ENCODE peak calls at places on chromosomes 16 and 17, in seven cellular contexts. One of them, this sample, is unnamed.

GRCh38 chr17:61091096-61091495 is 308.5 kb upstream of the TBX2 start:
- DNase-seq in A549: no peak
- DNase-seq in heart left ventricle: no peak
- DNase-seq in esophagus muscularis mucosa: no peak
- DNase-seq in HL-60: no peak
- DNase-seq in dorsolateral prefrontal cortex: no peak
- DNase-seq in pancreas: no peak
- DNase-seq in this sample: no peak

GRCh38 chr17:44436336-44436735 is 46.9 kb upstream of the ITGA2B start:
- DNase-seq in A549: no peak
- DNase-seq in heart left ventricle: no peak
- DNase-seq in esophagus muscularis mucosa: no peak
- DNase-seq in HL-60: no peak
- DNase-seq in dorsolateral prefrontal cortex: no peak
- DNase-seq in pancreas: no peak
- DNase-seq in this sample: no peak

GRCh38 chr16:50692999-50693781 is at the start of gene NOD2:
- DNase-seq in A549: peak; percentile 51
- DNase-seq in heart left ventricle: no peak
- DNase-seq in esophagus muscularis mucosa: no peak
- DNase-seq in HL-60: no peak
- DNase-seq in dorsolateral prefrontal cortex: no peak
- DNase-seq in pancreas: no peak
- DNase-seq in this sample: peak; percentile 47

GRCh38 chr17:5706835-5707234 is 122.5 kb upstream of the NLRP1 start:
- DNase-seq in A549: peak; percentile 69
- DNase-seq in heart left ventricle: peak; percentile 20
- DNase-seq in esophagus muscularis mucosa: no peak
- DNase-seq in HL-60: no peak
- DNase-seq in dorsolateral prefrontal cortex: peak; percentile 66
- DNase-seq in pancreas: peak; percentile 25
- DNase-seq in this sample: peak; percentile 40

GRCh38 chr17:73320601-73321264 is 8.9 kb upstream of the CDC42EP4 start:
- DNase-seq in A549: no peak
- DNase-seq in heart left ventricle: no peak
- DNase-seq in esophagus muscularis mucosa: no peak
- DNase-seq in HL-60: no peak
- DNase-seq in dorsolateral prefrontal cortex: no peak
- DNase-seq in pancreas: no peak
- DNase-seq in this sample: no peak

GRCh38 chr17:43442711-43443110 is 41.1 kb upstream of the DHX8 start:
- DNase-seq in A549: no peak
- DNase-seq in heart left ventricle: no peak
- DNase-seq in esophagus muscularis mucosa: no peak
- DNase-seq in HL-60: no peak
- DNase-seq in dorsolateral prefrontal cortex: no peak
- DNase-seq in pancreas: no peak
- DNase-seq in this sample: no peak

GRCh38 chr17:17344507-17345293 is 41.5 kb downstream of the NT5M start:
- DNase-seq in A549: no peak
- DNase-seq in heart left ventricle: no peak
- DNase-seq in esophagus muscularis mucosa: no peak
- DNase-seq in HL-60: no peak
- DNase-seq in dorsolateral prefrontal cortex: peak; percentile 28
- DNase-seq in pancreas: no peak
- DNase-seq in this sample: no peak

GRCh38 chr17:60493847-60494321 is 32.2 kb downstream of the APPBP2 start:
- DNase-seq in A549: no peak
- DNase-seq in heart left ventricle: no peak
- DNase-seq in esophagus muscularis mucosa: no peak
- DNase-seq in HL-60: no peak
- DNase-seq in dorsolateral prefrontal cortex: no peak
- DNase-seq in pancreas: no peak
- DNase-seq in this sample: no peak

GRCh38 chr17:30426292-30426691 is 47.6 kb downstream of the CPD start:
- DNase-seq in A549: no peak
- DNase-seq in heart left ventricle: no peak
- DNase-seq in esophagus muscularis mucosa: no peak
- DNase-seq in HL-60: no peak
- DNase-seq in dorsolateral prefrontal cortex: no peak
- DNase-seq in pancreas: no peak
- DNase-seq in this sample: no peak

GRCh38 chr16:12513791-12514175 is 289.9 kb downstream of the CPPED1 start:
- DNase-seq in A549: no peak
- DNase-seq in heart left ventricle: no peak
- DNase-seq in esophagus muscularis mucosa: no peak
- DNase-seq in HL-60: no peak
- DNase-seq in dorsolateral prefrontal cortex: no peak
- DNase-seq in pancreas: no peak
- DNase-seq in this sample: no peak

GRCh38 chr16:53090591-53091507 is 36.1 kb downstream of the CHD9 start:
- DNase-seq in A549: no peak
- DNase-seq in heart left ventricle: peak; percentile 95
- DNase-seq in esophagus muscularis mucosa: peak; percentile 96
- DNase-seq in HL-60: peak; percentile 89
- DNase-seq in dorsolateral prefrontal cortex: peak; percentile 87
- DNase-seq in pancreas: peak; percentile 52
- DNase-seq in this sample: no peak

GRCh38 chr16:47590472-47590871 is 129.3 kb downstream of the PHKB start:
- DNase-seq in A549: no peak
- DNase-seq in heart left ventricle: no peak
- DNase-seq in esophagus muscularis mucosa: no peak
- DNase-seq in HL-60: no peak
- DNase-seq in dorsolateral prefrontal cortex: no peak
- DNase-seq in pancreas: no peak
- DNase-seq in this sample: no peak

GRCh38 chr16:9092963-9093477 is 1.6 kb downstream of the HAPSTR1 start:
- DNase-seq in A549: no peak
- DNase-seq in heart left ventricle: peak; percentile 22
- DNase-seq in esophagus muscularis mucosa: no peak
- DNase-seq in HL-60: no peak
- DNase-seq in dorsolateral prefrontal cortex: no peak
- DNase-seq in pancreas: peak; percentile 57
- DNase-seq in this sample: peak; percentile 52

GRCh38 chr17:35449371-35449931 is 885 bp upstream of the SLFN13 start:
- DNase-seq in A549: no peak
- DNase-seq in heart left ventricle: peak; percentile 21
- DNase-seq in esophagus muscularis mucosa: no peak
- DNase-seq in HL-60: no peak
- DNase-seq in dorsolateral prefrontal cortex: no peak
- DNase-seq in pancreas: no peak
- DNase-seq in this sample: no peak

GRCh38 chr17:55601874-55602364 is 90.7 kb upstream of the SMIM36 start:
- DNase-seq in A549: peak; percentile 40
- DNase-seq in heart left ventricle: no peak
- DNase-seq in esophagus muscularis mucosa: no peak
- DNase-seq in HL-60: no peak
- DNase-seq in dorsolateral prefrontal cortex: no peak
- DNase-seq in pancreas: no peak
- DNase-seq in this sample: peak; percentile 36

GRCh38 chr17:37543527-37544122 is 53.9 kb downstream of the DUSP14 start:
- DNase-seq in A549: no peak
- DNase-seq in heart left ventricle: no peak
- DNase-seq in esophagus muscularis mucosa: no peak
- DNase-seq in HL-60: no peak
- DNase-seq in dorsolateral prefrontal cortex: no peak
- DNase-seq in pancreas: no peak
- DNase-seq in this sample: no peak
- H3K27ac ChIP-seq in A549: no peak overlapping the region
- H3K27ac ChIP-seq in heart left ventricle: no peak overlapping the region
- H3K27ac ChIP-seq in esophagus muscularis mucosa: no peak overlapping the region
- H3K27ac ChIP-seq in HL-60: no peak overlapping the region
- H3K27ac ChIP-seq in dorsolateral prefrontal cortex: no peak overlapping the region
- H3K27ac ChIP-seq in pancreas: no peak overlapping the region
- H3K27ac ChIP-seq in this sample: no peak overlapping the region

GRCh38 chr16:84056933-84057332 is 14.3 kb upstream of the SLC38A8 start:
- DNase-seq in A549: no peak
- DNase-seq in heart left ventricle: no peak
- DNase-seq in esophagus muscularis mucosa: no peak
- DNase-seq in HL-60: no peak
- DNase-seq in dorsolateral prefrontal cortex: no peak
- DNase-seq in pancreas: no peak
- DNase-seq in this sample: no peak

GRCh38 chr16:84058211-84058610 is 15.6 kb upstream of the SLC38A8 start:
- DNase-seq in A549: no peak
- DNase-seq in heart left ventricle: no peak
- DNase-seq in esophagus muscularis mucosa: no peak
- DNase-seq in HL-60: no peak
- DNase-seq in dorsolateral prefrontal cortex: no peak
- DNase-seq in pancreas: no peak
- DNase-seq in this sample: no peak

GRCh38 chr16:84059946-84060901 is 17.6 kb upstream of the SLC38A8 start:
- DNase-seq in A549: no peak
- DNase-seq in heart left ventricle: no peak
- DNase-seq in esophagus muscularis mucosa: no peak
- DNase-seq in HL-60: no peak
- DNase-seq in dorsolateral prefrontal cortex: no peak
- DNase-seq in pancreas: no peak
- DNase-seq in this sample: no peak

GRCh38 chr16:84058664-84059063 is 16.1 kb upstream of the SLC38A8 start:
- DNase-seq in A549: no peak
- DNase-seq in heart left ventricle: no peak
- DNase-seq in esophagus muscularis mucosa: no peak
- DNase-seq in HL-60: no peak
- DNase-seq in dorsolateral prefrontal cortex: no peak
- DNase-seq in pancreas: no peak
- DNase-seq in this sample: no peak

GRCh38 chr16:84059111-84059510 is 16.5 kb upstream of the SLC38A8 start:
- DNase-seq in A549: no peak
- DNase-seq in heart left ventricle: no peak
- DNase-seq in esophagus muscularis mucosa: no peak
- DNase-seq in HL-60: no peak
- DNase-seq in dorsolateral prefrontal cortex: no peak
- DNase-seq in pancreas: no peak
- DNase-seq in this sample: no peak
- H3K27ac ChIP-seq in A549: no peak overlapping the region
- H3K27ac ChIP-seq in heart left ventricle: peak overlapping the region; percentile 60
- H3K27ac ChIP-seq in esophagus muscularis mucosa: no peak overlapping the region
- H3K27ac ChIP-seq in HL-60: no peak overlapping the region
- H3K27ac ChIP-seq in dorsolateral prefrontal cortex: no peak overlapping the region
- H3K27ac ChIP-seq in pancreas: no peak overlapping the region
- H3K27ac ChIP-seq in this sample: no peak overlapping the region

GRCh38 chr17:64393000-64393402 is 2.3 kb upstream of the PECAM1 start:
- DNase-seq in A549: no peak
- DNase-seq in heart left ventricle: no peak
- DNase-seq in esophagus muscularis mucosa: no peak
- DNase-seq in HL-60: no peak
- DNase-seq in dorsolateral prefrontal cortex: no peak
- DNase-seq in pancreas: no peak
- DNase-seq in this sample: no peak
- H3K27ac ChIP-seq in A549: no peak overlapping the region
- H3K27ac ChIP-seq in heart left ventricle: no peak overlapping the region
- H3K27ac ChIP-seq in esophagus muscularis mucosa: no peak overlapping the region
- H3K27ac ChIP-seq in HL-60: no peak overlapping the region
- H3K27ac ChIP-seq in dorsolateral prefrontal cortex: no peak overlapping the region
- H3K27ac ChIP-seq in pancreas: no peak overlapping the region
- H3K27ac ChIP-seq in this sample: no peak overlapping the region

GRCh38 chr16:19170043-19170655 is 2.1 kb downstream of the SYT17 start:
- DNase-seq in A549: no peak
- DNase-seq in heart left ventricle: no peak
- DNase-seq in esophagus muscularis mucosa: no peak
- DNase-seq in HL-60: no peak
- DNase-seq in dorsolateral prefrontal cortex: no peak
- DNase-seq in pancreas: no peak
- DNase-seq in this sample: no peak

GRCh38 chr16:19166500-19166899 is 1.5 kb upstream of the SYT17 start:
- DNase-seq in A549: no peak
- DNase-seq in heart left ventricle: no peak
- DNase-seq in esophagus muscularis mucosa: no peak
- DNase-seq in HL-60: no peak
- DNase-seq in dorsolateral prefrontal cortex: no peak
- DNase-seq in pancreas: no peak
- DNase-seq in this sample: no peak

GRCh38 chr16:19167710-19168172 is 299 bp upstream of the SYT17 start:
- DNase-seq in A549: peak; percentile 80
- DNase-seq in heart left ventricle: peak; percentile 64
- DNase-seq in esophagus muscularis mucosa: no peak
- DNase-seq in HL-60: peak; percentile 47
- DNase-seq in dorsolateral prefrontal cortex: peak; percentile 45
- DNase-seq in pancreas: peak; percentile 74
- DNase-seq in this sample: no peak

GRCh38 chr16:19168173-19169080 is at the start of gene SYT17:
- DNase-seq in A549: peak; percentile 35
- DNase-seq in heart left ventricle: peak; percentile 22
- DNase-seq in esophagus muscularis mucosa: no peak
- DNase-seq in HL-60: no peak
- DNase-seq in dorsolateral prefrontal cortex: no peak
- DNase-seq in pancreas: peak; percentile 42
- DNase-seq in this sample: no peak

DNA sequence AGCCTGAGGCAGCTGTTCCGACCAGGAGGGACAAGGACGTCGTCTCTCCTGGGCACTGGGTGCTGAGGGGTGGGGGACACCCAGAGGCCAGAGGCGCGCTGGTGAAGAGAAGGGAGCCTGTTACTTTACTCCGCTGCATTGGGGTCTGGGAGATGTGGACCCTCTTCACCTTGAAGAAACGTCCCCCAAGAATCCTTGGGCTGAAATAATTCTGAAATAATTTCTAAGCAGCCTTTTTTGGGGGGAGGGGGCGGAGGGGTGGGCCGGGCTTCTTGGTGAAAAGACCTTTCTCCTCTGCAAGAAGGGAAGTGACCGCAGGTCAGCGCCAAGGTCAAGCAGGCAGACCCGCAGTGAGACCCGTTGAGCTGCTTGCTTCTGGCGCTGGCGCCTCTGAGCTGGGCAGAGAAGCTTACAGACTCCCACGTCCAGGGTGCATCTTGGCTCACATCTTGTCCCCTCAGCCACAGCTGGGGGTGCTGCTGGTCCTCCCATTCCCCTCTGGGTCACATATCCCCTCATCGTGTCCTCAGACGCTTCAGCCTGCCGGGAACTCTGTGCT is 1.1 kb downstream of the SYT17 start:
- DNase-seq in A549: no peak
- DNase-seq in heart left ventricle: no peak
- DNase-seq in esophagus muscularis mucosa: no peak
- DNase-seq in HL-60: no peak
- DNase-seq in dorsolateral prefrontal cortex: no peak
- DNase-seq in pancreas: no peak
- DNase-seq in this sample: no peak
- H3K27ac ChIP-seq in A549: peak overlapping the region; percentile 96
- H3K27ac ChIP-seq in heart left ventricle: peak overlapping the region; percentile 59
- H3K27ac ChIP-seq in esophagus muscularis mucosa: peak overlapping the region; percentile 72
- H3K27ac ChIP-seq in HL-60: no peak overlapping the region
- H3K27ac ChIP-seq in dorsolateral prefrontal cortex: peak overlapping the region; percentile 81
- H3K27ac ChIP-seq in pancreas: no peak overlapping the region
- H3K27ac ChIP-seq in this sample: no peak overlapping the region

This sample was measured in CD4-positive, alpha-beta memory T cell.